ENCODE peak calls at places on chromosome 1, in four cellular contexts. R is transverse colon, C is prostate gland, U is adrenal gland. L is an unnamed sample.

GRCh38 chr1:224703702-224704408 is 87.7 kb downstream of the CNIH3 start:
- DNase-seq in R (no peak), U (no peak), C (no peak), L (no peak)

GRCh38 chr1:181044449-181044966 is 10.7 kb downstream of the MR1 start:
- DNase-seq in R (peak), C (peak), U (no peak), L (no peak)

GRCh38 chr1:184053881-184054280 is 2.4 kb downstream of the TSEN15 start:
- DNase-seq in C (no peak), U (no peak), R (no peak), L (no peak)

GRCh38 chr1:115545791-115546733 is 95.7 kb upstream of the VANGL1 start:
- DNase-seq in C (peak), U (peak), R (peak), L (peak)

GRCh38 chr1:68010094-68010493 is 40.3 kb downstream of the DIRAS3 start:
- DNase-seq in C (no peak), R (no peak), U (no peak), L (no peak)

GRCh38 chr1:21069549-21069948 is 107.1 kb downstream of the EIF4G3 start:
- DNase-seq in R (no peak), C (no peak), U (no peak), L (no peak)

GRCh38 chr1:48946070-48946469 is 169.4 kb upstream of the BEND5 start:
- DNase-seq in R (no peak), C (no peak), U (no peak), L (no peak)

GRCh38 chr1:179921472-179921871 is 33.1 kb upstream of the CEP350 start:
- DNase-seq in C (no peak), U (no peak), R (no peak), L (no peak)

GRCh38 chr1:10694274-10694632 is 102.2 kb downstream of the CASZ1 start:
- DNase-seq in U (no peak), R (no peak), C (peak), L (no peak)

GRCh38 chr1:57770236-57770635 is 346.4 kb upstream of the DAB1 start:
- DNase-seq in U (no peak), R (no peak), C (no peak), L (no peak)

GRCh38 chr1:40162791-40163441 is 1.7 kb downstream of the RLF start:
- DNase-seq in R (no peak), C (no peak), U (no peak), L (no peak)

GRCh38 chr1:235628316-235629006 is 21.1 kb downstream of the GNG4 start:
- DNase-seq in C (no peak), U (no peak), R (no peak), L (no peak)

GRCh38 chr1:96927125-96927524 is 205.5 kb downstream of the PTBP2 start:
- DNase-seq in R (no peak), C (no peak), U (no peak), L (no peak)

GRCh38 chr1:22600071-22600816 is 36.2 kb upstream of the C1QA start:
- DNase-seq in C (no peak), R (peak), U (peak), L (no peak)

GRCh38 chr1:10866314-10867091 is 70.1 kb upstream of the CASZ1 start:
- DNase-seq in R (peak), C (peak), U (peak), L (peak)

GRCh38 chr1:58363639-58364038 is 182.9 kb downstream of the OMA1 start:
- DNase-seq in U (no peak), C (no peak), R (no peak), L (no peak)

GRCh38 chr1:205015241-205015640 is 27.8 kb upstream of the CNTN2 start:
- DNase-seq in R (no peak), C (no peak), U (no peak), L (no peak)

GRCh38 chr1:41343790-41344679 is 17.2 kb upstream of the FOXO6 start:
- DNase-seq in R (no peak), U (no peak), C (no peak), L (no peak)

GRCh38 chr1:180270767-180271639 is 40.9 kb downstream of the LHX4 start:
- DNase-seq in R (peak), C (no peak), U (no peak), L (no peak)

GRCh38 chr1:43288785-43289466 is 3.5 kb upstream of the C1orf210 start:
- DNase-seq in C (no peak), U (no peak), R (no peak), L (no peak)

GRCh38 chr1:9166289-9167235 is 37.7 kb upstream of the GPR157 start:
- DNase-seq in C (no peak), R (no peak), U (no peak), L (no peak)

GRCh38 chr1:184945678-184946412 is 28.5 kb downstream of the NIBAN1 start:
- DNase-seq in U (no peak), C (no peak), R (no peak), L (no peak)

GRCh38 chr1:53594391-53595180 is 135.4 kb downstream of the DMRTB1 start:
- DNase-seq in U (no peak), C (no peak), R (no peak), L (no peak)

GRCh38 chr1:201501144-201501543 is 5.8 kb downstream of the CSRP1 start:
- DNase-seq in C (no peak), U (no peak), R (no peak), L (no peak)

GRCh38 chr1:237042467-237042891 is 495 bp downstream of the RYR2 start:
- DNase-seq in U (no peak), C (no peak), R (no peak), L (no peak)

GRCh38 chr1:172322219-172323061 is 98.0 kb upstream of the C1orf105 start:
- DNase-seq in R (no peak), U (peak), C (no peak), L (no peak)

GRCh38 chr1:56099766-56100165 is 479.6 kb downstream of the PLPP3 start:
- DNase-seq in R (no peak), U (no peak), C (no peak), L (no peak)

GRCh38 chr1:145887631-145888030 is 2.0 kb upstream of the ANKRD35 start:
- DNase-seq in U (no peak), C (no peak), R (no peak), L (no peak)

GRCh38 chr1:51385776-51386175 is 55.4 kb upstream of the TTC39A start:
- DNase-seq in C (no peak), U (no peak), R (no peak), L (no peak)

GRCh38 chr1:51675177-51675780 is 58.4 kb downstream of the OSBPL9 start:
- DNase-seq in C (no peak), R (no peak), U (no peak), L (no peak)

GRCh38 chr1:95627244-95627643 is 393.2 kb downstream of the RWDD3 start:
- DNase-seq in U (no peak), R (no peak), C (no peak), L (no peak)

GRCh38 chr1:171788696-171789095 is 7.2 kb downstream of the METTL13 start:
- DNase-seq in R (no peak), C (no peak), U (peak), L (peak)

GRCh38 chr1:91872560-91873081 is 13.3 kb downstream of the TGFBR3 start:
- DNase-seq in R (no peak), U (no peak), C (peak), L (no peak)

GRCh38 chr1:6554907-6555778 is at the start of gene TAS1R1:
- DNase-seq in U (peak), C (peak), R (peak), L (peak)

GRCh38 chr1:20183876-20184275 is 2.0 kb upstream of the UBXN10 start:
- DNase-seq in U (peak), R (peak), C (no peak), L (no peak)

GRCh38 chr1:228289239-228289849 is 81.5 kb downstream of the OBSCN start:
- DNase-seq in U (no peak), R (no peak), C (no peak), L (no peak)

GRCh38 chr1:44571712-44572571 is 102.3 kb downstream of the TMEM53 start:
- DNase-seq in C (no peak), U (peak), R (no peak), L (no peak)

GRCh38 chr1:74057719-74058118 is 140.3 kb downstream of the LRRIQ3 start:
- DNase-seq in U (no peak), R (no peak), C (no peak), L (no peak)

DNA sequence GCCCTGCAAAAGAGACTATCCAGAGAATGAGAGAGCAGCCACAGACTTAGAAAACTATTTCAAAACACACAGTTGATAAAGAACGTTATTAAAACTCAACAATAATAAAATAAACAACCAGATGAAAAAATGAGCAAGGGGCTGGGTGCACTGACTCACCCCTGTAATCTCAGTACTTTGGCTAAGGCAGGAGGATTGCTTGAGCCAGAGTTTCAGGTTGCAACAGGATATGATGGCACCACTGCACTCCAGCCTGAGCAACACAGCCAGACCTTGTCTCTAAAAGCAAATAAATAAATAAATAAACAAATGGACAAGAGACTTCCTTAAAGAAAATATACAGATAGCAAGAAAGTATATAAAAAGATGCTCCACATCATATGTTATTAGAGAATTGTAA is 144.6 kb downstream of the LRRIQ3 start:
- DNase-seq in C (no peak), U (no peak), R (no peak), L (no peak)
- H3K4me3 ChIP-seq in C (no peak), U (no peak), R (no peak), L (no peak)

DNA sequence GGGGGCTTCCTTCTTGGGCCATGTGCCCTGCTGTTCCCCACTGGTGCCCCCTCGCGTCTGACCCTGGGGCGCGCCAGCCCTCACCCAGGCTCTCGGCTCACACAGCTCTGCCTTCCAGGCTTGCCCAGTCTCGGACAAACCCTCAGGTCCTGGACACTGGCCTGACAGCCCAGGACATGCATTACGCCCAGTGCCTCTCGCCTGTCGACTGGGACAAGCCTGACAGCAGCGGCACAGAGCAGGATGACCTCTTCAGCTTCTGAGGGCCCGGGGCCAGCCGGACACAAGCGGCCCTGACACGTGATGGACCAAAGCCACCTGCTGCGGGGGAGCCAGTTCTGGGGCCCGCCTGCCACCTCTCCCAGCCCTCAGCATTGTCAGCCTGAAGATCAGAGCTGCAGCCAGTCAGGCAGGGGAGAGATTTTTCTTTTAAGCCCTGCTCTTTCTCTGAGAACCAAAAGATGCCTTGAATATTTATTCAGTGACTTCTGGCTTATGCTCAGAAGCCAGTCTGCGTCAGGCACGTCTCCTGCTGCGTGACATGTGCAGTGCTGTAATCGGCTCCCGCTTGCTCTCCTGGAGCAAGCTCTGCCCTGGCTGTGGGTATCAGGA is 23.4 kb downstream of the LDLRAP1 start:
- DNase-seq in R (no peak), U (peak), C (peak), L (peak)
- TF ChIP-seq POLR2A in R (no peak), U (no peak), C (no peak), L (no peak)

GRCh38 chr1:18743233-18743632 is 112.6 kb downstream of the PAX7 start:
- DNase-seq in R (no peak), C (no peak), U (no peak), L (no peak)
- TF ChIP-seq CTCF in R (no peak), C (no peak), U (no peak), L (no peak)

GRCh38 chr1:212611000-212611636 is 2.6 kb downstream of the ATF3 start:
- DNase-seq in R (no peak), C (no peak), U (no peak), L (no peak)

GRCh38 chr1:212612251-212612961 is 3.8 kb downstream of the ATF3 start:
- DNase-seq in C (no peak), U (no peak), R (no peak), L (no peak)

GRCh38 chr1:212609701-212610574 is 1.4 kb downstream of the ATF3 start:
- DNase-seq in U (peak), R (no peak), C (peak), L (no peak)

GRCh38 chr1:212608956-212609700 is 567 bp downstream of the ATF3 start:
- DNase-seq in R (peak), U (peak), C (peak), L (peak)

DNA sequence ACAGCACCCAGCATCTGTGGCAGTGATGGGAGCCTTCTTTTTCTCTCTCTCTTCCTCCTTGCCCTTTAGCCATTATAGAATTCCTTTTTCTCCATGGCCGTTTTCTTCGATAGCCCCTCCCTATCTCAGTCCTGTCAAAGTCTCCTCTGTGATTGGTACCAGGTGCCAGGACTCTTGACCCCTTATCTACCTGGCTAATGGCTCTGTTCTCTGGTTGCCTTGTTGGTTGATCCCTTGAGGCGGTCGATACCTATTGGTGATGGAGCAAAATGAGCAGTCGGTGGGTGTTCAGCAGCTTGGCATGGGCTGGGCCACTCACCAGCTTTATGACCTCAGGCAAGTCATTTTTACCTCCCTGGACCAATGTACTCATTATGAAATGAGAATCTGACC is 2.0 kb downstream of the ATF3 start:
- DNase-seq in U (no peak), C (no peak), R (no peak), L (no peak)
- H3K4me3 ChIP-seq in U (peak), C (no peak), R (no peak), L (no peak)

DNA sequence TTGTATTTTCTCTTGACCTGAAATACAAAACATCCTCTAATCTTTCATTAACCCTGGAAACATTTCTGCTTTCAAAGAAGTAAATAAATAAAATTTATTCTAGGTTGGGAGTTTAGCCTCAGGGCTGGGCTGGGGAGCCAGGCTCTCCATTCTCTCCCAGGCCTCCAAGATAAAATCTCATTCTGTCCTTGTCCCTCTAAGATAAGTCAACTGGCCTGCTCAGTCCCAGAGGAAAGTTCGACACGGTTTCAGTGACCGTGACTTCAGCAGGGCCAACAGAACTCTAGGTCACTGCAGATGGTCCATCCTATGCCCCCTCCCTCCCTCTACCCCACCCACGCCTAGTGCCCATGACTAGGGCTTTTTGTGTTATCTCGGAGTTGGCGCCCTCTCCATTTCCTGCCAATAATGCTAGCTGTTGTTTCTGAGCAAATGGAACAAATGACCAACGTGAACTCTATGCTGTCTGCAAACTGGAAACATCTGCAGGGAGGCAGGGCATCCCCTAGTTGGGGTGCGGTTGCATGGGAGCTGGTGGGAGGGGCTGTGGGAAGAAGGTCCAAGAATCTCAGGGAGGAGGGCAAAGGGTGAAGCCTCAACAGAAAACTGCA is 10.1 kb upstream of the ADORA3 start:
- DNase-seq in R (no peak), C (no peak), U (peak), L (peak)
- TF ChIP-seq POLR2A in R (no peak), C (no peak), U (no peak), L (no peak)

GRCh38 chr1:27392096-27392777 is at the start of gene GPR3:
- DNase-seq in R (peak), C (peak), U (peak), L (peak)
- TF ChIP-seq CTCF in R (peak), C (peak), U (no peak), L (peak)

DNA sequence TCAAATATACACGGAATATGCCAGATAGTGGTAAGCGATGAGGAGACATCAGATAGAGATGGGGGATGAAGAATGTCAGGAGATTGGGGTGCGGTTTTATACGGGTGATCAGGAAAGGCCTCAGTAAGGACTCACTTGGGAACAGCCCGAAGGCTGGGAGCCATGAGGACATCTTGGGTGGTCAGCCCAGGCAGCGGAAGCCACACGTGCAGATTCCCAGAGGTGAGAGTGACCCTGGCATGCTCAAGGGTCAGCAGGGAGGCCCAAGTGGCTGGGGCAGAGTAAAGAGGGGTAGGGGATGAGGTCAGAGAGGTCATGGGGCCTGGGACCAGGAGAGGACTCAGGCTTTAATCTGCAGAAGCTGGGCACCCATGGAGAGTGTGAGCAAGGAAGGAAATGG is 106.6 kb downstream of the MATN1 start:
- DNase-seq in R (no peak), C (no peak), U (no peak), L (no peak)
- H3K4me3 ChIP-seq in R (no peak), C (no peak), U (no peak), L (no peak)